ENCODE peak calls at places on chromosomes 2 and 18, in seven cellular contexts. Z is adrenal gland; C is IMR-90; N is A549; T is left ventricle myocardium inferior; P is CD4-positive, alpha-beta memory T cell; O is tibial nerve. I is an unnamed sample.

GRCh38 chr2:212914392-212914791 is 237.0 kb downstream of the IKZF2 start:
- DNase-seq in O (no peak), C (peak; percentile 33), Z (no peak), P (no peak), N (no peak), T (no peak), I (no peak)

GRCh38 chr2:194822657-194823056 is 834.4 kb upstream of the SLC39A10 start:
- DNase-seq in N (no peak), C (no peak), P (no peak), T (no peak), Z (no peak), O (no peak), I (no peak)

GRCh38 chr2:60819155-60819862 is 62.1 kb upstream of the REL start:
- DNase-seq in C (no peak), Z (no peak), O (no peak), T (no peak), P (peak; percentile 92), N (no peak), I (peak; percentile 87)

GRCh38 chr2:108305901-108306300 is 17.2 kb downstream of the SULT1C2 start:
- DNase-seq in P (no peak), T (no peak), O (no peak), C (peak; percentile 57), Z (no peak), N (no peak), I (no peak)

GRCh38 chr2:96470636-96471035 is 34.5 kb downstream of the NEURL3 start:
- DNase-seq in N (peak; percentile 55), O (peak; percentile 19), T (peak; percentile 41), C (peak; percentile 8), Z (peak; percentile 56), P (peak; percentile 9), I (peak; percentile 69)

GRCh38 chr2:43934567-43934966 is 61.2 kb downstream of the LRPPRC start:
- DNase-seq in O (no peak), Z (no peak), N (no peak), C (peak; percentile 19), T (no peak), P (no peak), I (no peak)

GRCh38 chr18:75307530-75307929 is 96.9 kb downstream of the TSHZ1 start:
- DNase-seq in C (no peak), T (no peak), N (no peak), P (no peak), Z (no peak), O (no peak), I (no peak)

GRCh38 chr2:216051350-216051749 is 30.3 kb downstream of the PECR start:
- DNase-seq in C (no peak), Z (no peak), N (no peak), T (no peak), O (no peak), P (no peak), I (no peak)

GRCh38 chr18:24799176-24799575 is 338.7 kb downstream of the HRH4 start:
- DNase-seq in P (no peak), C (peak; percentile 5), N (no peak), O (no peak), T (no peak), Z (no peak), I (no peak)

GRCh38 chr2:98039085-98039756 is 43.5 kb upstream of the TMEM131 start:
- DNase-seq in C (no peak), Z (peak; percentile 20), N (no peak), P (no peak), O (peak; percentile 33), T (no peak), I (no peak)

GRCh38 chr2:71006955-71007799 is 12.5 kb upstream of the TEX261 start:
- DNase-seq in Z (no peak), T (no peak), N (no peak), P (no peak), C (no peak), O (no peak), I (no peak)

GRCh38 chr18:31497711-31498449 is at the start of gene DSG2:
- DNase-seq in N (peak; percentile 63), T (peak; percentile 76), O (no peak), Z (peak; percentile 71), P (no peak), C (no peak), I (peak; percentile 7)

GRCh38 chr2:147149589-147150245 is 695.1 kb upstream of the ACVR2A start:
- DNase-seq in O (no peak), C (no peak), P (no peak), N (peak; percentile 41), T (no peak), Z (no peak), I (no peak)

GRCh38 chr2:85234879-85235278 is 92.9 kb downstream of the TGOLN2 start:
- DNase-seq in C (no peak), N (no peak), O (no peak), P (no peak), Z (no peak), T (no peak), I (no peak)

GRCh38 chr18:24128700-24129099 is 10.2 kb upstream of the CABYR start:
- DNase-seq in T (no peak), P (no peak), C (peak; percentile 37), N (no peak), O (no peak), Z (no peak), I (no peak)

GRCh38 chr2:188576657-188577056 is 285.0 kb downstream of the GULP1 start:
- DNase-seq in C (no peak), O (no peak), P (no peak), T (no peak), N (no peak), Z (no peak), I (no peak)

GRCh38 chr2:101047075-101047766 is 45.1 kb downstream of the RPL31 start:
- DNase-seq in O (no peak), T (no peak), N (peak; percentile 42), C (no peak), Z (peak; percentile 43), P (no peak), I (no peak)

GRCh38 chr2:199603748-199604291 is 146.1 kb upstream of the SATB2 start:
- DNase-seq in P (no peak), C (no peak), N (no peak), Z (no peak), O (no peak), T (no peak), I (no peak)

GRCh38 chr2:44126106-44126797 is 42.4 kb upstream of the PPM1B start:
- DNase-seq in T (no peak), Z (no peak), P (no peak), N (peak; percentile 46), C (no peak), O (no peak), I (no peak)

GRCh38 chr2:32741575-32741974 is 113.7 kb downstream of the TTC27 start:
- DNase-seq in O (no peak), Z (no peak), C (no peak), N (no peak), T (no peak), P (no peak), I (no peak)

GRCh38 chr2:33378551-33379220 is 97.8 kb upstream of the RASGRP3 start:
- DNase-seq in T (no peak), P (no peak), Z (no peak), C (peak; percentile 52), N (no peak), O (no peak), I (no peak)

GRCh38 chr2:1625281-1626001 is 118.9 kb downstream of the PXDN start:
- DNase-seq in T (no peak), C (peak; percentile 82), P (no peak), N (no peak), O (peak; percentile 31), Z (no peak), I (no peak)

GRCh38 chr2:1655461-1655860 is 88.9 kb downstream of the PXDN start:
- DNase-seq in N (no peak), O (no peak), Z (no peak), T (no peak), P (no peak), C (no peak), I (no peak)

GRCh38 chr2:94947097-94948016 is 76.1 kb downstream of the TEKT4 start:
- DNase-seq in P (no peak), N (no peak), C (no peak), T (no peak), O (no peak), Z (no peak), I (no peak)

GRCh38 chr18:79798999-79799370 is 1.2 kb downstream of the KCNG2 start:
- DNase-seq in Z (no peak), P (no peak), C (no peak), T (no peak), N (no peak), O (no peak), I (no peak)
- H3K4me3 ChIP-seq in Z (no peak overlapping the region), P (no peak overlapping the region), C (peak overlapping the region; percentile 42), T (peak overlapping the region; percentile 57), N (peak overlapping the region; percentile 35), O (peak overlapping the region; percentile 7), I (no peak overlapping the region)

DNA sequence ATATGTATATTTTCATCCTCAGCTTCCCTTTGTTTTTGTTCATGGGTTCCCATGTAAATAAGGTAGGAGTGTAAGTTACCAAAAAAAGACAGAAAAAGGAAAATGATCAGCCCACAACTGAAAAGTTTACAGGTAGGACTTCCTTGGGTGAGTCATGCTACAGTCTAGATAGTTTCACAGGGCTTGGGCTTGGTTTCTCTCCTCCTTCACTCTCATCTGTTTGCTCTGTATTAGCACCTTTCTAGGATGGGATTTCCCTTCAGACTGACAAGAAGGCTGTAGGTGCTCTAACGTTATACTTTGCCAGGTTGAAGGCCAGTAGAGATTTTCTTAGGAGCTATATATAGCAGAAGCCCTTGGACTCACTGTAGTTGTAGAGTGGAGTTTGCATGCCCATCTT is 57.9 kb downstream of the FAM171B start:
- DNase-seq in N (no peak), T (no peak), C (no peak), P (no peak), Z (no peak), O (no peak), I (no peak)
- H3K27ac ChIP-seq in N (no peak overlapping the region), T (no peak overlapping the region), C (no peak overlapping the region), P (no peak overlapping the region), Z (no peak overlapping the region), O (no peak overlapping the region), I (no peak overlapping the region)

DNA sequence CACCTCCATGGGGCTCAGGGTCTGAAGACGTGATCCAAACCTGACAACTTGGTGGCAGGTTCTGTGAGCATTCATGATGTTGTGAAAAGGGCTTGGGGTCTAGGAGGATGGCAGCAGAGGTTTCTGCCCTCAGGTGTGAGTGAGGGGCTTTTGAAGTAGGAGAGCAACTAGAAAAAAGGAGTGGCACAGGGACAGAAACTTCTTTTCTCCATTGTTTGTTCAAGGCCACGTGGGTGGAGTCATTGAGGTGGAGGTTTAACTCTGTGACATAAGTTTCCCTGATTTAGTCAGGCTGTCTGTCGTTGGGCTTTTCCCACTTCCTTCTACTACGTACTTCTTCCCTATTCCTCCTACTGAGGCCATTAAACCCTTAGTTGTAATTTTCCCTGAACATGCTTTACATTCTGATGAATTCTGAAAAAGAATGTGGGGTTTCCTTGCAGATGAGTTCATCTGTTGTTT is 13.1 kb downstream of the CFLAR start:
- DNase-seq in N (peak; percentile 71), T (no peak), O (no peak), P (no peak), C (peak; percentile 89), Z (no peak), I (no peak)
- H3K4me1 ChIP-seq in N (peaks cover 88% of the 10 kb centered on the region), T (peaks cover 100% of the 10 kb centered on the region), O (peaks cover 86% of the 10 kb centered on the region), P (peaks cover 94% of the 10 kb centered on the region), C (peaks cover 33% of the 10 kb centered on the region), Z (peaks cover 94% of the 10 kb centered on the region), I (peaks cover 78% of the 10 kb centered on the region)

DNA sequence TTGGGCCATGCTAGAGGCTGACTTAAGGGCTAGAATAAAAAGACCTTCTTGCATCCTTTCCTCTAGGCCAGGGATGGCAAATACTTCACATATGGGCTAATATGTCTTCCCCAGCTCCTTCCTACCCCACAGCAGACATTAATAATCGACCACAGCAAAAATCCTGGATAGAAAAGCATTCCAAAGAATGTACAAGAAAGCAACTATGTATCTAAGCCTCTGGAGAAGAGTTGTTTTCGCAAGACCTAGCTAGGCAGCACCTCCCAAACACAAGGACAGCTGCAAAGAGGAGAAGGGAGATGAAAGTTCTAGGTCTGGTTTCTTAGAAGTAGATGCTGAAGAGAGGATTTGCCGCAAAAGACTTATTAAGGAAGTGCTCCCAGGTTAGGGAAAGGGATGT is 372.6 kb downstream of the SLC4A3 start:
- DNase-seq in Z (no peak), P (no peak), C (peak; percentile 23), T (no peak), N (no peak), O (no peak), I (no peak)
- H3K4me3 ChIP-seq in Z (no peak overlapping the region), P (no peak overlapping the region), C (no peak overlapping the region), T (no peak overlapping the region), N (no peak overlapping the region), O (no peak overlapping the region), I (no peak overlapping the region)

I was measured in naive thymus-derived CD4-positive, alpha-beta T cell.